ENCODE peak calls at places on chromosome 6, in six cellular contexts. A is HCT116, O is K562, F is GM23338, X is H1, N is HepG2. J is an unnamed sample.

GRCh38 chr6:7188492-7188891 is 80.7 kb downstream of the RREB1 start:
- DNase-seq in A (no peak), O (no peak), F (no peak), X (no peak), N (no peak), J (no peak)

GRCh38 chr6:144008501-144009245 is 614 bp upstream of the PLAGL1 start:
- DNase-seq in A (no peak), O (no peak), F (peak), X (no peak), N (no peak), J (no peak)

GRCh38 chr6:34526241-34526972 is 29.7 kb downstream of the SPDEF start:
- DNase-seq in A (no peak), O (no peak), F (no peak), X (no peak), N (no peak), J (peak)

GRCh38 chr6:55853008-55854001 is 22.1 kb downstream of the BMP5 start:
- DNase-seq in A (no peak), O (no peak), F (no peak), X (no peak), N (no peak), J (peak)

GRCh38 chr6:6007311-6008113 is 787 bp upstream of the NRN1 start:
- DNase-seq in A (no peak), O (no peak), F (peak), X (no peak), N (no peak), J (peak)

GRCh38 chr6:141483561-141484061 is 649.1 kb upstream of the GJE1 start:
- DNase-seq in A (no peak), O (no peak), F (no peak), X (no peak), N (no peak), J (peak)

GRCh38 chr6:5866547-5867051 is 140.1 kb downstream of the NRN1 start:
- DNase-seq in A (no peak), O (no peak), F (no peak), X (no peak), N (peak), J (no peak)

GRCh38 chr6:132322398-132322797 is 78.9 kb downstream of the MOXD1 start:
- DNase-seq in A (no peak), O (no peak), F (no peak), X (no peak), N (no peak), J (no peak)

GRCh38 chr6:133896344-133896721 is 7.4 kb downstream of the TCF21 start:
- DNase-seq in A (no peak), O (no peak), F (no peak), X (no peak), N (peak), J (no peak)

GRCh38 chr6:133894795-133895401 is 6.0 kb downstream of the TCF21 start:
- DNase-seq in A (no peak), O (no peak), F (no peak), X (no peak), N (no peak), J (no peak)

GRCh38 chr6:133893324-133893692 is 4.4 kb downstream of the TCF21 start:
- DNase-seq in A (no peak), O (no peak), F (no peak), X (no peak), N (no peak), J (no peak)

GRCh38 chr6:133894369-133894768 is 5.5 kb downstream of the TCF21 start:
- DNase-seq in A (no peak), O (no peak), F (no peak), X (no peak), N (no peak), J (no peak)

GRCh38 chr6:133895573-133896343 is 6.8 kb downstream of the TCF21 start:
- DNase-seq in A (no peak), O (no peak), F (peak), X (no peak), N (no peak), J (no peak)
- TF ChIP-seq POLR2AphosphoS5 in A (no peak), O (no peak), F (no peak), X (no peak), N (no peak), J (no peak)

DNA sequence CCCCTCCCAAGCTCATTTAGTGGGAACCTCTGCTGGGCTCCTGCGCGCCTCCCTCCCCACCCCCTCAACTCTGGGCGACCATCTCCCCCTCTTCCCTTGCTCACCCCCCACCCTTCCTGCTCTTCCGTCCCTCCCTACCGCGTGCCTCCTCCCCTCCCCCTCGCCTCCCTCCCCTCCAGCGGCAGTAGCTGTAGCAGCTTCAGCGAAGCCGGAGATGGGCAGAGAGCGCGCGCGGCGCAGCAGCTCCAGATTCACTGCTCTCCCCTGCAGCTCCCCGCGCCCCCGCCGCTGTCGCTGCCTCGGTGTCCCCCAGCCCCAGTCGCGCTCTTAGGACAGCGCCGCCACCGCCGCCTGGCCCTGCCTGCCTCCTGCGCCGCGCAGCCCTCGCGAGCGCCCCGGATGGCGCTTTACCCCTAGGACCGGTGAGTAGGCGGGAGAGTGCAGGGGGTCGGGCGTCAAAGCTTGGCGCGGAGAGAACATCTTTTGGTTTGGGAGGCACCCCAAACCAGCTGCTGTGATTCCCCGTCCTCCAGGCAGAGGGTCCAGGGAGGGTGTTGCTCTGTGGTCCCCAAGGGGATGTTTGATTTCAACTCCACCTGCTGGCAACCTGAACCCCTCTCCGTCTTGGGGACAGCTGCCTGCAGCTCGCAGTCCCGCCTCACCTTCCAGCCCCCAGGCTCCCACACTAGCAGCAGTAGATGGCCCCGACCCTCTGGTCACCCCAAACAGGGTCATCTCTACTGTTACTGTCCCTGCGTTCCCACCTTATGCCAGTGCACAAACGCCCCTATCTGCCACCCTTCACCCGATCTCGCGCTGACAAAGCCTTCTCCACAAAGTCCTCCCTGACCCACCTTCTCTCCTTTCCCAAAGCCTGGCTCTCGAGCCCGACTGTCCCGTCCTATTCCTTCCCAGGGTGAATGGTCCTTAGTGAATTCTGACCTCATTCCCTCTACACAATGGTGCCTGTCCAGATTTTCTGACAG is at the start of gene FUT9:
- DNase-seq in A (no peak), O (no peak), F (peak), X (peak), N (no peak), J (no peak)
- H3K27ac ChIP-seq in A (no peak), O (no peak), F (peak), X (peak), N (no peak), J (peak)

GRCh38 chr6:35731414-35731735 is 5.5 kb upstream of the ARMC12 start:
- DNase-seq in A (no peak), O (peak), F (peak), X (no peak), N (peak), J (no peak)

GRCh38 chr6:35733633-35734032 is 3.2 kb upstream of the ARMC12 start:
- DNase-seq in A (no peak), O (no peak), F (no peak), X (no peak), N (no peak), J (no peak)

GRCh38 chr6:35730745-35731413 is 6.0 kb upstream of the ARMC12 start:
- DNase-seq in A (no peak), O (no peak), F (no peak), X (no peak), N (no peak), J (no peak)

GRCh38 chr6:35729722-35730121 is 7.1 kb upstream of the ARMC12 start:
- DNase-seq in A (no peak), O (no peak), F (no peak), X (no peak), N (no peak), J (no peak)

DNA sequence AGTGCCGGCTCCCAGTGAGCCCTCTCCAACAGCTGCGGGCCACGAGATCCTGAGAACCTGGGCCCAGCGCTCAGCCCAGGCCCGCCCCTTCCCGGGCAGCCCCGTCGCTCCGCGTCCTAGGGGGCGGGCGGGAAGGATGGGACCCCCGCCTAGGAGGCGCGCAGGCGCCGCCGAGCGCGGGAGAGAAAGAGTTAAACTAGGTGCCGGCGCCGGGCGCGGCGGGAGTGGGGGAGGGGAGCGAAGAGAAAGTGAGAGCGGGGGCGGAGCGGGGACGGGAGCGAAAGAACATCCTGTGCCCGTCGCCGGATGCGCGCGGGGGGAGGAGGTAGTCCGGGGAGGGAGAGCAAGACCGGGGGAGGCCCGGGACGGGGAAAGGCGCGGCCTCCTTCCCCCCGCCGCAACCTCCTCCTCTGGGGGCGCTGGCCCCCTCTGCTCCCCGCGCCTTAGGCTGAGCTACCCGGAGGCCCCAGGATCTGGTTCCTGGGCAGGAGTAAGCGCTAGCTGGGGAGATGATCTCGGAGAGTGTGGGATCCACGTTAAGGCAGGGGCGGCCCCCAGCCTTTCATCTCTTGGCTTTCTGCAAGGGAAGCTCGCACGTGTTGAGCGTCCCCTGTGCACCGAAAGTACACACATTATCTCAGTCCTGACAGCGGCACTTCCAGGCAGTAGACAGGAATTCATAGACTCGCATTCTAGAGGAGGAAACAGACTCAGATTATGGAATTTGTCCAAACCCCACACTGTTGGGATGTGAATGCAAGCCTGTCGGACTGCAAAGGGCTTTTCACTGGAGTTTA is 4.9 kb upstream of the ARMC12 start:
- DNase-seq in A (no peak), O (peak), F (peak), X (no peak), N (peak), J (no peak)
- TF ChIP-seq EZH2 in A (no peak), O (no peak), F (no peak), X (no peak), N (no peak), J (no peak)

GRCh38 chr6:1838604-1839003 is 228.9 kb downstream of the FOXC1 start:
- DNase-seq in A (no peak), O (no peak), F (no peak), X (no peak), N (no peak), J (no peak)
- TF ChIP-seq POLR2AphosphoS5 in A (no peak), O (no peak), F (no peak), X (no peak), N (no peak), J (no peak)

DNA sequence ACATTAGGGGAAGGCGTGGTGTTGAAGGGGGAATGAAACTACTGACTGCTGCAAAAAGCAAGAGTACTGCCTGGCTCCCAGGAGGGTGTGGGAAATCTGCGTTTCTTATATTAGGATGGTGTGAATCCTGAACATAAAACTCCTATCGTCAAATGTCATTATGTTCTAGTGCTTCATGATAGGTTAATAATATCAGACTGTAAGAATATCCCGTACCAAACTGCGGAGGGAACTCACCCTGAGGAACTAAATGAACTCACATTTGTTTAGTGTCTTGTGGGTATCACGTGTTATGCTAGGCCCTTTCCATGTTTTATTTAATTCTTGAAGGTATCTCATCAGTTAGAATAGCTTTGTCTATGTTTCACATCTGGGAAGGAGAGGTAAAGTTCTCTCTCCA is 610.7 kb downstream of the QKI start:
- DNase-seq in A (no peak), O (no peak), F (no peak), X (no peak), N (no peak), J (no peak)
- H3K27ac ChIP-seq in A (no peak), O (no peak), F (no peak), X (no peak), N (no peak), J (no peak)

GRCh38 chr6:130459316-130459715 is 93.5 kb downstream of the TMEM200A start:
- DNase-seq in A (no peak), O (no peak), F (no peak), X (no peak), N (no peak), J (no peak)
- TF ChIP-seq EZH2 in A (no peak), O (no peak), F (no peak), X (no peak), N (no peak), J (no peak)

DNA sequence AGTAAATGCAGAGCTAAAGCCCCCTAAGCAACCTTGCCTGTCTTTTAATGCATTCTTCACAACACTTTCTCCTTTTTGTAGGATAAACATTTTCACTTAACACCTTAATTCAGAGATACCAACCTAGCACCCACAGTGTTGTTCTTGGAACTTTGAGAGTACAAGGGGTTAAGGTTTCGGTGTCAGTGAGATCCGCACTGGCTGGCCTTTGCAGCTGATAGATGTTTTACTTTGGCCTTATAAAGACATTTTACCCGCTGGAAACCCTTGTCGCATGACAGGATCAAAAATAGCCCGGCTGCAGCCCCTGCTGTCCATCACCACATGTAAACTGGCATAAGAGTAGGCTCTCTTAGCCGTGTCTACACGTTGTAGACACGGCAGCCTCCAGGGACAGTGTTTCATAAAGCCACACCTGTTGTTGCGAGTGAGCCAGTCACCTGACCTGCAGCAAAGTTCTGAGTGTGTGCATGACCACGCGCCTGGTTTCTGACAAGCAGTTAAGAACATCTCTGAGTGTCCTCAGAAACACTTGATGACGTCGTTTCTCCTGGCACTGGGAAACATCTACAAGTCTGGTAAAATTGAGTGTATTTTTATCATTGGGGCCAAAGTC is 8.4 kb downstream of the RBM24 start:
- DNase-seq in A (no peak), O (no peak), F (no peak), X (no peak), N (no peak), J (no peak)
- TF ChIP-seq POLR2AphosphoS5 in A (no peak), O (no peak), F (no peak), X (no peak), N (no peak), J (no peak)

GRCh38 chr6:168537485-168537884 is 96.5 kb downstream of the SMOC2 start:
- DNase-seq in A (no peak), O (no peak), F (no peak), X (no peak), N (no peak), J (no peak)

GRCh38 chr6:168538892-168539811 is 98.2 kb downstream of the SMOC2 start:
- DNase-seq in A (no peak), O (no peak), F (no peak), X (no peak), N (no peak), J (no peak)

GRCh38 chr6:168542301-168542700 is 101.3 kb downstream of the SMOC2 start:
- DNase-seq in A (no peak), O (no peak), F (no peak), X (no peak), N (no peak), J (no peak)

GRCh38 chr6:168540713-168541291 is 99.8 kb downstream of the SMOC2 start:
- DNase-seq in A (no peak), O (no peak), F (peak), X (peak), N (no peak), J (no peak)

DNA sequence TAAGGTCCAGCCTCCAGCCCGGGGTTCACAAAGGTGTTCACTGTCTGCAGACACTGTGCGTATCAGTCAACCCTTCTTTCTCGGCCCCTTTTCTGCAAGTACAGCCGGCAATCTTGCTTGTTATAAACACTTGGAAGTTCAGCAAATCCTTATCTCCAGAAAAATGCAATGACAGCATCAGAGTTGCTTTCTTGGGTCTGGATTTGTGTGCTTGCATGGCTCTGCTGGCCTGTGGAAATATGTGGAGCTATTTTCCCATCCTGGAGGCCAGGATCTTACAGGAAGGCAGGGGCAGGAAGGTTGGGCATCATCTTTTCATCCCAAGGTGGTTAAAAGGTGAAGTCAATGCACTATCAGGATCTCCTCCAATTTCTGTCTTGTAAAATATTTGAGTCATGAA is 100.3 kb downstream of the SMOC2 start:
- DNase-seq in A (no peak), O (no peak), F (no peak), X (no peak), N (no peak), J (no peak)
- H3K27ac ChIP-seq in A (no peak), O (no peak), F (peak), X (no peak), N (no peak), J (no peak)

J was measured in SK-N-MC.